ENCODE peak calls at places on chromosome 4, in ten cellular contexts. One of them, this sample, is unnamed.

GRCh38 chr4:150305995-150306394 is 227.8 kb downstream of the DCLK2 start:
- DNase-seq in HL-60: no peak
- DNase-seq in sigmoid colon: no peak
- DNase-seq in coronary artery: no peak
- DNase-seq in fibroblast of the aortic adventitia: peak; percentile 78
- DNase-seq in ascending aorta: no peak
- DNase-seq in tibial nerve: no peak
- DNase-seq in psoas muscle: no peak
- DNase-seq in fibroblast of mammary gland: peak; percentile 59
- DNase-seq in choroid plexus epithelial cell: peak; percentile 83
- DNase-seq in this sample: peak; percentile 61

GRCh38 chr4:54852602-54853001 is 194.8 kb downstream of the KIT start:
- DNase-seq in HL-60: no peak
- DNase-seq in sigmoid colon: no peak
- DNase-seq in coronary artery: no peak
- DNase-seq in fibroblast of the aortic adventitia: no peak
- DNase-seq in ascending aorta: no peak
- DNase-seq in tibial nerve: no peak
- DNase-seq in psoas muscle: no peak
- DNase-seq in fibroblast of mammary gland: no peak
- DNase-seq in choroid plexus epithelial cell: no peak
- DNase-seq in this sample: no peak

GRCh38 chr4:92175250-92175649 is 128.5 kb upstream of the GRID2 start:
- DNase-seq in HL-60: no peak
- DNase-seq in sigmoid colon: no peak
- DNase-seq in coronary artery: no peak
- DNase-seq in fibroblast of the aortic adventitia: no peak
- DNase-seq in ascending aorta: no peak
- DNase-seq in tibial nerve: no peak
- DNase-seq in psoas muscle: no peak
- DNase-seq in fibroblast of mammary gland: no peak
- DNase-seq in choroid plexus epithelial cell: no peak
- DNase-seq in this sample: no peak

GRCh38 chr4:73608677-73609594 is 11.3 kb downstream of the RASSF6 start:
- DNase-seq in HL-60: no peak
- DNase-seq in sigmoid colon: no peak
- DNase-seq in coronary artery: no peak
- DNase-seq in fibroblast of the aortic adventitia: peak; percentile 55
- DNase-seq in ascending aorta: no peak
- DNase-seq in tibial nerve: no peak
- DNase-seq in psoas muscle: no peak
- DNase-seq in fibroblast of mammary gland: peak; percentile 84
- DNase-seq in choroid plexus epithelial cell: peak; percentile 72
- DNase-seq in this sample: peak; percentile 50

GRCh38 chr4:182562350-182562749 is 319.1 kb downstream of the TENM3 start:
- DNase-seq in HL-60: no peak
- DNase-seq in sigmoid colon: no peak
- DNase-seq in coronary artery: no peak
- DNase-seq in fibroblast of the aortic adventitia: no peak
- DNase-seq in ascending aorta: no peak
- DNase-seq in tibial nerve: no peak
- DNase-seq in psoas muscle: no peak
- DNase-seq in fibroblast of mammary gland: no peak
- DNase-seq in choroid plexus epithelial cell: peak; percentile 7
- DNase-seq in this sample: no peak

GRCh38 chr4:23856630-23857029 is 33.2 kb downstream of the PPARGC1A start:
- DNase-seq in HL-60: no peak
- DNase-seq in sigmoid colon: no peak
- DNase-seq in coronary artery: no peak
- DNase-seq in fibroblast of the aortic adventitia: no peak
- DNase-seq in ascending aorta: no peak
- DNase-seq in tibial nerve: no peak
- DNase-seq in psoas muscle: no peak
- DNase-seq in fibroblast of mammary gland: no peak
- DNase-seq in choroid plexus epithelial cell: no peak
- DNase-seq in this sample: no peak

GRCh38 chr4:162350331-162350730 is 186.5 kb upstream of the FSTL5 start:
- DNase-seq in HL-60: no peak
- DNase-seq in sigmoid colon: no peak
- DNase-seq in coronary artery: no peak
- DNase-seq in fibroblast of the aortic adventitia: no peak
- DNase-seq in ascending aorta: no peak
- DNase-seq in tibial nerve: no peak
- DNase-seq in psoas muscle: no peak
- DNase-seq in fibroblast of mammary gland: no peak
- DNase-seq in choroid plexus epithelial cell: no peak
- DNase-seq in this sample: no peak

GRCh38 chr4:5980436-5981155 is 37.6 kb downstream of the C4orf50 start:
- DNase-seq in HL-60: no peak
- DNase-seq in sigmoid colon: no peak
- DNase-seq in coronary artery: peak; percentile 12
- DNase-seq in fibroblast of the aortic adventitia: no peak
- DNase-seq in ascending aorta: no peak
- DNase-seq in tibial nerve: no peak
- DNase-seq in psoas muscle: no peak
- DNase-seq in fibroblast of mammary gland: peak; percentile 5
- DNase-seq in choroid plexus epithelial cell: no peak
- DNase-seq in this sample: no peak

GRCh38 chr4:75513529-75514130 is 573 bp downstream of the RCHY1 start:
- DNase-seq in HL-60: peak; percentile 1
- DNase-seq in sigmoid colon: no peak
- DNase-seq in coronary artery: no peak
- DNase-seq in fibroblast of the aortic adventitia: peak; percentile 28
- DNase-seq in ascending aorta: no peak
- DNase-seq in tibial nerve: no peak
- DNase-seq in psoas muscle: no peak
- DNase-seq in fibroblast of mammary gland: peak; percentile 9
- DNase-seq in choroid plexus epithelial cell: peak; percentile 20
- DNase-seq in this sample: peak; percentile 34

GRCh38 chr4:40238008-40238699 is 41.3 kb downstream of the RHOH start:
- DNase-seq in HL-60: no peak
- DNase-seq in sigmoid colon: no peak
- DNase-seq in coronary artery: no peak
- DNase-seq in fibroblast of the aortic adventitia: no peak
- DNase-seq in ascending aorta: no peak
- DNase-seq in tibial nerve: no peak
- DNase-seq in psoas muscle: no peak
- DNase-seq in fibroblast of mammary gland: no peak
- DNase-seq in choroid plexus epithelial cell: no peak
- DNase-seq in this sample: no peak

GRCh38 chr4:58225460-58225859 is 1115.3 kb upstream of the IGFBP7 start:
- DNase-seq in HL-60: no peak
- DNase-seq in sigmoid colon: no peak
- DNase-seq in coronary artery: no peak
- DNase-seq in fibroblast of the aortic adventitia: no peak
- DNase-seq in ascending aorta: no peak
- DNase-seq in tibial nerve: no peak
- DNase-seq in psoas muscle: no peak
- DNase-seq in fibroblast of mammary gland: no peak
- DNase-seq in choroid plexus epithelial cell: no peak
- DNase-seq in this sample: no peak

GRCh38 chr4:6227412-6228157 is 27.2 kb upstream of the JAKMIP1 start:
- DNase-seq in HL-60: no peak
- DNase-seq in sigmoid colon: peak; percentile 52
- DNase-seq in coronary artery: peak; percentile 33
- DNase-seq in fibroblast of the aortic adventitia: no peak
- DNase-seq in ascending aorta: no peak
- DNase-seq in tibial nerve: no peak
- DNase-seq in psoas muscle: no peak
- DNase-seq in fibroblast of mammary gland: no peak
- DNase-seq in choroid plexus epithelial cell: no peak
- DNase-seq in this sample: no peak

GRCh38 chr4:5212255-5213032 is 161.2 kb downstream of the STK32B start:
- DNase-seq in HL-60: no peak
- DNase-seq in sigmoid colon: no peak
- DNase-seq in coronary artery: no peak
- DNase-seq in fibroblast of the aortic adventitia: no peak
- DNase-seq in ascending aorta: no peak
- DNase-seq in tibial nerve: no peak
- DNase-seq in psoas muscle: no peak
- DNase-seq in fibroblast of mammary gland: no peak
- DNase-seq in choroid plexus epithelial cell: no peak
- DNase-seq in this sample: no peak

GRCh38 chr4:118974758-118975157 is 86.1 kb downstream of the SYNPO2 start:
- DNase-seq in HL-60: no peak
- DNase-seq in sigmoid colon: no peak
- DNase-seq in coronary artery: no peak
- DNase-seq in fibroblast of the aortic adventitia: peak; percentile 42
- DNase-seq in ascending aorta: no peak
- DNase-seq in tibial nerve: no peak
- DNase-seq in psoas muscle: no peak
- DNase-seq in fibroblast of mammary gland: peak; percentile 88
- DNase-seq in choroid plexus epithelial cell: peak; percentile 66
- DNase-seq in this sample: peak; percentile 24

GRCh38 chr4:70994069-70994366 is 569 bp downstream of the DCK start:
- DNase-seq in HL-60: peak; percentile 36
- DNase-seq in sigmoid colon: no peak
- DNase-seq in coronary artery: no peak
- DNase-seq in fibroblast of the aortic adventitia: no peak
- DNase-seq in ascending aorta: no peak
- DNase-seq in tibial nerve: no peak
- DNase-seq in psoas muscle: no peak
- DNase-seq in fibroblast of mammary gland: peak; percentile 17
- DNase-seq in choroid plexus epithelial cell: no peak
- DNase-seq in this sample: no peak

GRCh38 chr4:70991596-70991995 is 1.9 kb upstream of the DCK start:
- DNase-seq in HL-60: no peak
- DNase-seq in sigmoid colon: no peak
- DNase-seq in coronary artery: no peak
- DNase-seq in fibroblast of the aortic adventitia: no peak
- DNase-seq in ascending aorta: no peak
- DNase-seq in tibial nerve: no peak
- DNase-seq in psoas muscle: no peak
- DNase-seq in fibroblast of mammary gland: no peak
- DNase-seq in choroid plexus epithelial cell: no peak
- DNase-seq in this sample: no peak

GRCh38 chr4:70993181-70994068 is at the start of gene DCK:
- DNase-seq in HL-60: peak; percentile 87
- DNase-seq in sigmoid colon: peak; percentile 93
- DNase-seq in coronary artery: peak; percentile 90
- DNase-seq in fibroblast of the aortic adventitia: peak; percentile 85
- DNase-seq in ascending aorta: peak; percentile 61
- DNase-seq in tibial nerve: peak; percentile 82
- DNase-seq in psoas muscle: peak; percentile 92
- DNase-seq in fibroblast of mammary gland: peak; percentile 87
- DNase-seq in choroid plexus epithelial cell: peak; percentile 91
- DNase-seq in this sample: peak; percentile 92

GRCh38 chr4:70994387-70995099 is 1.1 kb downstream of the DCK start:
- DNase-seq in HL-60: peak; percentile 52
- DNase-seq in sigmoid colon: no peak
- DNase-seq in coronary artery: no peak
- DNase-seq in fibroblast of the aortic adventitia: no peak
- DNase-seq in ascending aorta: no peak
- DNase-seq in tibial nerve: no peak
- DNase-seq in psoas muscle: no peak
- DNase-seq in fibroblast of mammary gland: no peak
- DNase-seq in choroid plexus epithelial cell: no peak
- DNase-seq in this sample: no peak

GRCh38 chr4:70992354-70992753 is 1.1 kb upstream of the DCK start:
- DNase-seq in HL-60: peak; percentile 29
- DNase-seq in sigmoid colon: no peak
- DNase-seq in coronary artery: no peak
- DNase-seq in fibroblast of the aortic adventitia: no peak
- DNase-seq in ascending aorta: no peak
- DNase-seq in tibial nerve: no peak
- DNase-seq in psoas muscle: no peak
- DNase-seq in fibroblast of mammary gland: peak; percentile 22
- DNase-seq in choroid plexus epithelial cell: no peak
- DNase-seq in this sample: no peak
- H3K4me3 ChIP-seq in HL-60: peak overlapping the region; percentile 91
- H3K4me3 ChIP-seq in sigmoid colon: peak overlapping the region; percentile 85
- H3K4me3 ChIP-seq in coronary artery: peak overlapping the region; percentile 92
- H3K4me3 ChIP-seq in fibroblast of the aortic adventitia: peak overlapping the region; percentile 96
- H3K4me3 ChIP-seq in ascending aorta: peak overlapping the region; percentile 75
- H3K4me3 ChIP-seq in tibial nerve: peak overlapping the region; percentile 68
- H3K4me3 ChIP-seq in psoas muscle: peak overlapping the region; percentile 92
- H3K4me3 ChIP-seq in fibroblast of mammary gland: peak overlapping the region; percentile 93
- H3K4me3 ChIP-seq in choroid plexus epithelial cell: no peak overlapping the region
- H3K4me3 ChIP-seq in this sample: peak overlapping the region; percentile 91

DNA sequence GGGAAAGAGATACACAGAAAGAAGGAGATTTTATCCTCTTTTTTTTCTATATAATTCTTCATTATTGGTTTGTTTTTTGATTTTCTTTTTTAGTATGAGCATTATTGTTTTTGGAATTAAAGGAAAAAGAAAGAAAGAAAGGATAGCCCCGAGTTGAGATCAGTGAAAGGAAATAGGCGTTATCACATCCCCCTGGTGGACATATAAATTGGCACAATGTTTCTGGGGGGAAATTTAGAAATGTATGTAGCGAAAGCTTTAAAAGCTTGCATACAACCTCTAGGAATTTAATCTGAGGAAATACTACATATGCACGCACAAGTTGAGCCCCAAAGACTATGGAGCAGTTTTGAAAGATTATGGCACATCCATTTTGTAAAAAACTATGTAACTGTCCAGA is 226.3 kb upstream of the LDB2 start:
- DNase-seq in HL-60: no peak
- DNase-seq in sigmoid colon: no peak
- DNase-seq in coronary artery: no peak
- DNase-seq in fibroblast of the aortic adventitia: no peak
- DNase-seq in ascending aorta: no peak
- DNase-seq in tibial nerve: no peak
- DNase-seq in psoas muscle: no peak
- DNase-seq in fibroblast of mammary gland: no peak
- DNase-seq in choroid plexus epithelial cell: no peak
- DNase-seq in this sample: no peak
- TF ChIP-seq CTCF in HL-60: no peak
- TF ChIP-seq CTCF in sigmoid colon: no peak
- TF ChIP-seq CTCF in coronary artery: no peak
- TF ChIP-seq CTCF in fibroblast of the aortic adventitia: peak; percentile 33
- TF ChIP-seq CTCF in ascending aorta: no peak
- TF ChIP-seq CTCF in tibial nerve: no peak
- TF ChIP-seq CTCF in psoas muscle: no peak
- TF ChIP-seq CTCF in fibroblast of mammary gland: peak; percentile 27
- TF ChIP-seq CTCF in choroid plexus epithelial cell: peak; percentile 49
- TF ChIP-seq CTCF in this sample: peak; percentile 31

GRCh38 chr4:64846417-64846816 is 437.2 kb upstream of the TECRL start:
- DNase-seq in HL-60: no peak
- DNase-seq in sigmoid colon: no peak
- DNase-seq in coronary artery: no peak
- DNase-seq in fibroblast of the aortic adventitia: no peak
- DNase-seq in ascending aorta: no peak
- DNase-seq in tibial nerve: no peak
- DNase-seq in psoas muscle: no peak
- DNase-seq in fibroblast of mammary gland: no peak
- DNase-seq in choroid plexus epithelial cell: no peak
- DNase-seq in this sample: no peak
- H3K4me3 ChIP-seq in HL-60: no peak overlapping the region
- H3K4me3 ChIP-seq in sigmoid colon: no peak overlapping the region
- H3K4me3 ChIP-seq in coronary artery: no peak overlapping the region
- H3K4me3 ChIP-seq in fibroblast of the aortic adventitia: no peak overlapping the region
- H3K4me3 ChIP-seq in ascending aorta: no peak overlapping the region
- H3K4me3 ChIP-seq in tibial nerve: no peak overlapping the region
- H3K4me3 ChIP-seq in psoas muscle: no peak overlapping the region
- H3K4me3 ChIP-seq in fibroblast of mammary gland: no peak overlapping the region
- H3K4me3 ChIP-seq in choroid plexus epithelial cell: no peak overlapping the region
- H3K4me3 ChIP-seq in this sample: no peak overlapping the region

GRCh38 chr4:83034630-83035494 is at the start of gene COPS4:
- DNase-seq in HL-60: peak; percentile 100
- DNase-seq in sigmoid colon: peak; percentile 99
- DNase-seq in coronary artery: peak; percentile 98
- DNase-seq in fibroblast of the aortic adventitia: peak; percentile 100
- DNase-seq in ascending aorta: peak; percentile 95
- DNase-seq in tibial nerve: peak; percentile 92
- DNase-seq in psoas muscle: peak; percentile 96
- DNase-seq in fibroblast of mammary gland: peak; percentile 100
- DNase-seq in choroid plexus epithelial cell: peak; percentile 100
- DNase-seq in this sample: peak; percentile 100
- TF ChIP-seq CTCF in HL-60: no peak
- TF ChIP-seq CTCF in sigmoid colon: peak; percentile 47
- TF ChIP-seq CTCF in coronary artery: no peak
- TF ChIP-seq CTCF in fibroblast of the aortic adventitia: peak; percentile 70
- TF ChIP-seq CTCF in ascending aorta: peak; percentile 59
- TF ChIP-seq CTCF in tibial nerve: peak; percentile 80
- TF ChIP-seq CTCF in psoas muscle: peak; percentile 34
- TF ChIP-seq CTCF in fibroblast of mammary gland: peak; percentile 45
- TF ChIP-seq CTCF in choroid plexus epithelial cell: peak; percentile 72
- TF ChIP-seq CTCF in this sample: peak; percentile 59